ENCODE peak calls at places on chromosomes 2 and 18, in five cellular contexts. O is bronchial epithelial cell, E is activated T-cell treated with anti-CD3 and anti-CD28 coated beads for 1 hour, H is T-cell, F is IMR-90. W is an unnamed sample.

GRCh38 chr18:48573632-48574293 is 34.9 kb downstream of the CTIF start:
- DNase-seq in O (no peak), E (no peak), H (no peak), F (no peak), W (no peak)

GRCh38 chr2:232898592-232899541 is 28.8 kb downstream of the SNORC start:
- DNase-seq in O (no peak), E (no peak), H (no peak), F (peak), W (no peak)

GRCh38 chr2:28047698-28048097 is 157.2 kb downstream of the BABAM2 start:
- DNase-seq in O (peak), E (no peak), H (no peak), F (peak), W (no peak)

GRCh38 chr2:41042343-41042742 is 590.5 kb upstream of the SLC8A1 start:
- DNase-seq in O (peak), E (no peak), H (no peak), F (no peak), W (no peak)

GRCh38 chr2:127621981-127622431 is 23.9 kb upstream of the GPR17 start:
- DNase-seq in O (no peak), E (no peak), H (no peak), F (no peak), W (no peak)

GRCh38 chr2:43217228-43218220 is 8.9 kb downstream of the ZFP36L2 start:
- DNase-seq in O (peak), E (no peak), H (no peak), F (no peak), W (no peak)

GRCh38 chr2:9655441-9656269 is 24.9 kb upstream of the YWHAQ start:
- DNase-seq in O (no peak), E (peak), H (peak), F (peak), W (no peak)

GRCh38 chr2:189798312-189799029 is 14.2 kb downstream of the PMS1 start:
- DNase-seq in O (peak), E (no peak), H (no peak), F (peak), W (no peak)

GRCh38 chr2:99035920-99036319 is 99.9 kb upstream of the CRACDL start:
- DNase-seq in O (peak), E (no peak), H (no peak), F (no peak), W (no peak)

GRCh38 chr2:71603311-71603794 is 150.0 kb downstream of the DYSF start:
- DNase-seq in O (no peak), E (no peak), H (no peak), F (no peak), W (no peak)

GRCh38 chr2:14915983-14916382 is 283.5 kb downstream of the LRATD1 start:
- DNase-seq in O (no peak), E (no peak), H (no peak), F (no peak), W (no peak)

GRCh38 chr18:25289040-25289631 is 62.8 kb downstream of the ZNF521 start:
- DNase-seq in O (peak), E (no peak), H (no peak), F (peak), W (no peak)

GRCh38 chr18:59605633-59606192 is 91.5 kb downstream of the CCBE1 start:
- DNase-seq in O (no peak), E (no peak), H (no peak), F (peak), W (no peak)

GRCh38 chr2:75605770-75606535 is 40.6 kb upstream of the MRPL19 start:
- DNase-seq in O (peak), E (no peak), H (no peak), F (peak), W (no peak)

GRCh38 chr2:160301420-160301819 is 101.3 kb upstream of the ITGB6 start:
- DNase-seq in O (no peak), E (no peak), H (no peak), F (peak), W (no peak)

GRCh38 chr2:46870051-46870839 is 45.4 kb downstream of the MCFD2 start:
- DNase-seq in O (no peak), E (no peak), H (no peak), F (peak), W (no peak)

GRCh38 chr2:119788751-119789150 is 29.0 kb downstream of the PTPN4 start:
- DNase-seq in O (no peak), E (no peak), H (no peak), F (no peak), W (no peak)

GRCh38 chr2:237122214-237122666 is 36.6 kb downstream of the COPS8 start:
- DNase-seq in O (peak), E (peak), H (no peak), F (peak), W (peak)

GRCh38 chr2:219551863-219552381 is 8.1 kb downstream of the TMEM198 start:
- DNase-seq in O (no peak), E (no peak), H (no peak), F (no peak), W (no peak)

GRCh38 chr2:55311444-55311870 is 42.4 kb upstream of the MTIF2 start:
- DNase-seq in O (peak), E (no peak), H (no peak), F (peak), W (no peak)